ENCODE peak calls at places on chromosomes 1 and 21, in six cellular contexts. One of them, this sample, is unnamed.

GRCh38 chr1:202200112-202200548 is 6.5 kb downstream of the LGR6 start:
- DNase-seq in neural progenitor cell: no peak
- DNase-seq in AG09309: no peak
- DNase-seq in transverse colon: peak
- DNase-seq in Peyer's patch: no peak
- DNase-seq in hepatocyte: no peak
- DNase-seq in this sample: no peak

GRCh38 chr21:40841524-40842196 is 5.3 kb downstream of the DSCAM start:
- DNase-seq in Peyer's patch: no peak
- DNase-seq in hepatocyte: peak
- DNase-seq in AG09309: no peak
- DNase-seq in transverse colon: no peak
- DNase-seq in neural progenitor cell: peak
- DNase-seq in this sample: no peak

GRCh38 chr1:19007491-19008441 is 51.3 kb upstream of the IFFO2 start:
- DNase-seq in hepatocyte: no peak
- DNase-seq in neural progenitor cell: no peak
- DNase-seq in transverse colon: no peak
- DNase-seq in AG09309: no peak
- DNase-seq in Peyer's patch: no peak
- DNase-seq in this sample: no peak

GRCh38 chr1:19425643-19426245 is 59.6 kb downstream of the CAPZB start:
- DNase-seq in transverse colon: no peak
- DNase-seq in Peyer's patch: no peak
- DNase-seq in neural progenitor cell: no peak
- DNase-seq in hepatocyte: no peak
- DNase-seq in AG09309: no peak
- DNase-seq in this sample: no peak

GRCh38 chr1:41466146-41466545 is 18.3 kb downstream of the EDN2 start:
- DNase-seq in hepatocyte: no peak
- DNase-seq in neural progenitor cell: no peak
- DNase-seq in AG09309: no peak
- DNase-seq in transverse colon: peak
- DNase-seq in Peyer's patch: no peak
- DNase-seq in this sample: no peak

GRCh38 chr1:153775432-153776311 is 465 bp downstream of the SLC27A3 start:
- DNase-seq in neural progenitor cell: peak
- DNase-seq in Peyer's patch: peak
- DNase-seq in transverse colon: peak
- DNase-seq in AG09309: no peak
- DNase-seq in hepatocyte: peak
- DNase-seq in this sample: peak

GRCh38 chr1:31801450-31801849 is 14.4 kb downstream of the SPOCD1 start:
- DNase-seq in Peyer's patch: no peak
- DNase-seq in hepatocyte: no peak
- DNase-seq in neural progenitor cell: no peak
- DNase-seq in transverse colon: no peak
- DNase-seq in AG09309: no peak
- DNase-seq in this sample: no peak

GRCh38 chr1:84603223-84603622 is 29.0 kb upstream of the CTBS start:
- DNase-seq in transverse colon: no peak
- DNase-seq in hepatocyte: no peak
- DNase-seq in neural progenitor cell: no peak
- DNase-seq in Peyer's patch: no peak
- DNase-seq in AG09309: no peak
- DNase-seq in this sample: no peak

GRCh38 chr1:17588048-17588781 is 48.7 kb downstream of the ARHGEF10L start:
- DNase-seq in Peyer's patch: no peak
- DNase-seq in AG09309: peak
- DNase-seq in neural progenitor cell: peak
- DNase-seq in hepatocyte: peak
- DNase-seq in transverse colon: peak
- DNase-seq in this sample: no peak

GRCh38 chr1:191371626-191372025 is 786.6 kb upstream of the RGS18 start:
- DNase-seq in Peyer's patch: no peak
- DNase-seq in AG09309: no peak
- DNase-seq in neural progenitor cell: no peak
- DNase-seq in transverse colon: no peak
- DNase-seq in hepatocyte: no peak
- DNase-seq in this sample: no peak

GRCh38 chr1:70324683-70325082 is 29.8 kb downstream of the ANKRD13C start:
- DNase-seq in hepatocyte: no peak
- DNase-seq in neural progenitor cell: no peak
- DNase-seq in transverse colon: no peak
- DNase-seq in Peyer's patch: no peak
- DNase-seq in AG09309: no peak
- DNase-seq in this sample: no peak

GRCh38 chr1:59057211-59057694 is 239.6 kb upstream of the FGGY start:
- DNase-seq in hepatocyte: peak
- DNase-seq in transverse colon: peak
- DNase-seq in AG09309: peak
- DNase-seq in Peyer's patch: no peak
- DNase-seq in neural progenitor cell: peak
- DNase-seq in this sample: peak

GRCh38 chr1:208652300-208653160 is 408.3 kb upstream of the PLXNA2 start:
- DNase-seq in neural progenitor cell: peak
- DNase-seq in AG09309: peak
- DNase-seq in Peyer's patch: no peak
- DNase-seq in transverse colon: peak
- DNase-seq in hepatocyte: peak
- DNase-seq in this sample: peak

GRCh38 chr1:18100493-18101063 is 7.0 kb upstream of the IGSF21 start:
- DNase-seq in neural progenitor cell: peak
- DNase-seq in transverse colon: peak
- DNase-seq in hepatocyte: peak
- DNase-seq in Peyer's patch: peak
- DNase-seq in AG09309: peak
- DNase-seq in this sample: peak

GRCh38 chr1:231629132-231629531 is 2.5 kb downstream of the DISC1 start:
- DNase-seq in hepatocyte: no peak
- DNase-seq in Peyer's patch: peak
- DNase-seq in AG09309: no peak
- DNase-seq in transverse colon: peak
- DNase-seq in neural progenitor cell: no peak
- DNase-seq in this sample: peak

GRCh38 chr1:205543351-205544305 is 39.2 kb downstream of the CDK18 start:
- DNase-seq in hepatocyte: peak
- DNase-seq in transverse colon: peak
- DNase-seq in Peyer's patch: no peak
- DNase-seq in neural progenitor cell: peak
- DNase-seq in AG09309: peak
- DNase-seq in this sample: peak

GRCh38 chr1:179322481-179323026 is 29.0 kb downstream of the SOAT1 start:
- DNase-seq in hepatocyte: no peak
- DNase-seq in AG09309: no peak
- DNase-seq in transverse colon: no peak
- DNase-seq in neural progenitor cell: no peak
- DNase-seq in Peyer's patch: no peak
- DNase-seq in this sample: no peak

GRCh38 chr1:44501022-44501910 is 96.2 kb downstream of the RNF220 start:
- DNase-seq in Peyer's patch: no peak
- DNase-seq in transverse colon: no peak
- DNase-seq in hepatocyte: no peak
- DNase-seq in neural progenitor cell: peak
- DNase-seq in AG09309: no peak
- DNase-seq in this sample: no peak

GRCh38 chr1:31423418-31423947 is 10.5 kb downstream of the SERINC2 start:
- DNase-seq in neural progenitor cell: no peak
- DNase-seq in Peyer's patch: peak
- DNase-seq in transverse colon: peak
- DNase-seq in AG09309: no peak
- DNase-seq in hepatocyte: no peak
- DNase-seq in this sample: no peak

GRCh38 chr21:15978158-15978805 is 248.5 kb downstream of the USP25 start:
- DNase-seq in transverse colon: no peak
- DNase-seq in hepatocyte: no peak
- DNase-seq in AG09309: peak
- DNase-seq in neural progenitor cell: no peak
- DNase-seq in Peyer's patch: no peak
- DNase-seq in this sample: no peak

GRCh38 chr1:88802950-88803349 is 88.4 kb downstream of the GTF2B start:
- DNase-seq in neural progenitor cell: no peak
- DNase-seq in Peyer's patch: no peak
- DNase-seq in transverse colon: no peak
- DNase-seq in AG09309: peak
- DNase-seq in hepatocyte: no peak
- DNase-seq in this sample: no peak

GRCh38 chr1:181768216-181768929 is 285.1 kb downstream of the CACNA1E start:
- DNase-seq in hepatocyte: no peak
- DNase-seq in AG09309: no peak
- DNase-seq in neural progenitor cell: no peak
- DNase-seq in transverse colon: no peak
- DNase-seq in Peyer's patch: no peak
- DNase-seq in this sample: no peak

GRCh38 chr1:226736001-226736907 is 2.8 kb downstream of the ITPKB start:
- DNase-seq in Peyer's patch: no peak
- DNase-seq in neural progenitor cell: peak
- DNase-seq in AG09309: no peak
- DNase-seq in transverse colon: peak
- DNase-seq in hepatocyte: no peak
- DNase-seq in this sample: no peak

GRCh38 chr1:47390843-47391242 is 25.2 kb upstream of the FOXE3 start:
- DNase-seq in Peyer's patch: no peak
- DNase-seq in neural progenitor cell: no peak
- DNase-seq in AG09309: no peak
- DNase-seq in transverse colon: peak
- DNase-seq in hepatocyte: peak
- DNase-seq in this sample: no peak

GRCh38 chr1:156359973-156360372 is 9.0 kb upstream of the RHBG start:
- DNase-seq in transverse colon: no peak
- DNase-seq in Peyer's patch: no peak
- DNase-seq in AG09309: no peak
- DNase-seq in hepatocyte: no peak
- DNase-seq in neural progenitor cell: peak
- DNase-seq in this sample: no peak
- TF ChIP-seq CTCF in transverse colon: no peak
- TF ChIP-seq CTCF in Peyer's patch: no peak
- TF ChIP-seq CTCF in AG09309: peak
- TF ChIP-seq CTCF in hepatocyte: peak
- TF ChIP-seq CTCF in neural progenitor cell: peak
- TF ChIP-seq CTCF in this sample: no peak

DNA sequence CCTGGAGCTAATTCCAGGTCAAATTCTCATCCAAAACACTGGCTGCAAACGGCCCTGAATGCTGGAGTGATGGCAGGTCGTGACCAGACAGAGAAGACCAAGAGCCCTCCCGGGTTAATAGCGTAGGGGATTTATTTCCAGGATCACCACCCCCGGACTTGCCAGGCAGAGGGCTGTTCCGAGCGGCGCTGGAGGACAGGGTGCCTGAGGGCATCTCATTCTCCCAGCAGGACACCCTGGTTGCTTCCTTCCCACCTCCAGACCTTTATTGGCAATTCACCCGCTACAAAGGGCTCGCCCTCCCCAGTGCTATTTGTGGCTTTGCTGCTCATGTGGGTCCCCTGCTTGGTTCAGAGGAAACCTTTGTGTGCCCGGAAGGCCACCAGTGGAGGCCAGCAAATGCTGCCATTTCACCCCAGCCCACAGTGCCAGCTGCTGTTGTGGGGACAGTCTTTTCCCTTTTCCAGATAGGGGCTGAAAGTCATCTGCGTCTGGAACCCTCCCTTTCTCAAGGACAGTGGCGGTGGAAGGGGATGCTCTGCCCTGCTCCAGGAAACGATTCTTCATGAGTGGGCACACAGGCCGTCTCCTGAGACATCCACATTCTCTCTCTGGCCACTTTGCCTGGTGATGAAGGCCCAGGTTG is 19.0 kb upstream of the C1orf174 start:
- DNase-seq in transverse colon: no peak
- DNase-seq in hepatocyte: no peak
- DNase-seq in neural progenitor cell: no peak
- DNase-seq in AG09309: no peak
- DNase-seq in Peyer's patch: no peak
- DNase-seq in this sample: no peak
- TF ChIP-seq CTCF in transverse colon: no peak
- TF ChIP-seq CTCF in hepatocyte: no peak
- TF ChIP-seq CTCF in neural progenitor cell: no peak
- TF ChIP-seq CTCF in AG09309: no peak
- TF ChIP-seq CTCF in Peyer's patch: no peak
- TF ChIP-seq CTCF in this sample: no peak

GRCh38 chr21:35154788-35155187 is 105.7 kb upstream of the RUNX1 start:
- DNase-seq in transverse colon: no peak
- DNase-seq in AG09309: no peak
- DNase-seq in hepatocyte: no peak
- DNase-seq in Peyer's patch: no peak
- DNase-seq in neural progenitor cell: no peak
- DNase-seq in this sample: no peak

GRCh38 chr21:35150562-35151226 is 101.6 kb upstream of the RUNX1 start:
- DNase-seq in hepatocyte: no peak
- DNase-seq in Peyer's patch: no peak
- DNase-seq in transverse colon: no peak
- DNase-seq in AG09309: no peak
- DNase-seq in neural progenitor cell: no peak
- DNase-seq in this sample: no peak

GRCh38 chr21:35156293-35156976 is 107.3 kb upstream of the RUNX1 start:
- DNase-seq in AG09309: no peak
- DNase-seq in transverse colon: no peak
- DNase-seq in neural progenitor cell: no peak
- DNase-seq in hepatocyte: no peak
- DNase-seq in Peyer's patch: no peak
- DNase-seq in this sample: no peak

GRCh38 chr21:35149698-35150097 is 100.6 kb upstream of the RUNX1 start:
- DNase-seq in Peyer's patch: no peak
- DNase-seq in neural progenitor cell: no peak
- DNase-seq in hepatocyte: no peak
- DNase-seq in AG09309: no peak
- DNase-seq in transverse colon: no peak
- DNase-seq in this sample: no peak

DNA sequence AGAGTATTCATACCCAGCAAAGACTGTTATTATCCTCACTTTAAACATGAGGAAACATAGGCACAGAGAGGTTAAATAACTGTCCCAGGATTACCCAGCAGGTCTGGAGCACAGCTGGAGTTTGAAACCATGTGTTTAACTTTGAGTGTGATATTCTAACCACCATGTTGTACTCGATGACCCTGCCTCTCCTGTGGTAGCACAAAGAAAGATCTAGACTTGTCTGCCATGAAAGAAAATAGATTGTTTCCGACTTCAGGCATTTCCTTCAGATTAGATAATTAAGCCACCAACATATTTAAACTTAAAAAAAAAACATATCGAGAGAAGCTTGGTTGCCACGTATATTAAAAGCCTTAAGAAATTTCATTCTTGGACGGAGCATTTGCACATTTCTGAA is 104.6 kb upstream of the RUNX1 start:
- DNase-seq in AG09309: no peak
- DNase-seq in transverse colon: no peak
- DNase-seq in Peyer's patch: no peak
- DNase-seq in neural progenitor cell: no peak
- DNase-seq in hepatocyte: no peak
- DNase-seq in this sample: no peak
- TF ChIP-seq CTCF in AG09309: no peak
- TF ChIP-seq CTCF in transverse colon: no peak
- TF ChIP-seq CTCF in Peyer's patch: no peak
- TF ChIP-seq CTCF in neural progenitor cell: no peak
- TF ChIP-seq CTCF in hepatocyte: no peak
- TF ChIP-seq CTCF in this sample: no peak

GRCh38 chr1:192477630-192478029 is 97.9 kb upstream of the RGS1 start:
- DNase-seq in neural progenitor cell: no peak
- DNase-seq in AG09309: peak
- DNase-seq in transverse colon: no peak
- DNase-seq in Peyer's patch: no peak
- DNase-seq in hepatocyte: peak
- DNase-seq in this sample: no peak
- TF ChIP-seq CTCF in neural progenitor cell: peak
- TF ChIP-seq CTCF in AG09309: peak
- TF ChIP-seq CTCF in transverse colon: peak
- TF ChIP-seq CTCF in Peyer's patch: peak
- TF ChIP-seq CTCF in hepatocyte: peak
- TF ChIP-seq CTCF in this sample: peak

This sample was measured in tibial nerve.